ENCODE peak calls at places on chromosomes 11 and 22, in eight cellular contexts. F, S, X, R, K, O, A and J are unnamed samples.

GRCh38 chr11:107696140-107696539 is 15.7 kb downstream of the SLN start:
- DNase-seq in A (no peak), R (peak), O (no peak), S (no peak), X (no peak), K (no peak), F (peak), J (no peak)

GRCh38 chr11:77345621-77346020 is 44.1 kb upstream of the GDPD4 start:
- DNase-seq in K (no peak), S (no peak), A (no peak), R (peak), X (no peak), O (no peak), F (no peak), J (no peak)

GRCh38 chr11:117313828-117314768 is 2.0 kb downstream of the BACE1 start:
- DNase-seq in F (no peak), S (no peak), R (no peak), O (no peak), K (no peak), X (peak), A (no peak), J (no peak)

GRCh38 chr11:11351042-11351586 is 1.9 kb downstream of the CSNK2A3 start:
- DNase-seq in O (no peak), X (no peak), R (no peak), S (no peak), K (no peak), A (no peak), F (no peak), J (no peak)

GRCh38 chr11:58919561-58919960 is 19.7 kb upstream of the GLYATL1 start:
- DNase-seq in A (no peak), O (no peak), R (peak), S (no peak), K (peak), X (no peak), F (no peak), J (no peak)

GRCh38 chr11:42620796-42621195 is 691.0 kb upstream of the API5 start:
- DNase-seq in O (no peak), F (no peak), R (no peak), S (no peak), K (no peak), X (no peak), A (no peak), J (no peak)

GRCh38 chr11:42992594-42992993 is 319.2 kb upstream of the API5 start:
- DNase-seq in K (no peak), A (no peak), S (no peak), X (no peak), O (no peak), R (no peak), F (no peak), J (no peak)

GRCh38 chr11:64360403-64360980 is 1.5 kb downstream of the RPS6KA4 start:
- DNase-seq in A (no peak), R (no peak), O (no peak), F (no peak), S (no peak), X (no peak), K (no peak), J (no peak)

GRCh38 chr11:73579641-73580434 is 18.1 kb downstream of the FAM168A start:
- DNase-seq in R (peak), A (no peak), F (no peak), O (no peak), S (no peak), K (no peak), X (no peak), J (no peak)

DNA sequence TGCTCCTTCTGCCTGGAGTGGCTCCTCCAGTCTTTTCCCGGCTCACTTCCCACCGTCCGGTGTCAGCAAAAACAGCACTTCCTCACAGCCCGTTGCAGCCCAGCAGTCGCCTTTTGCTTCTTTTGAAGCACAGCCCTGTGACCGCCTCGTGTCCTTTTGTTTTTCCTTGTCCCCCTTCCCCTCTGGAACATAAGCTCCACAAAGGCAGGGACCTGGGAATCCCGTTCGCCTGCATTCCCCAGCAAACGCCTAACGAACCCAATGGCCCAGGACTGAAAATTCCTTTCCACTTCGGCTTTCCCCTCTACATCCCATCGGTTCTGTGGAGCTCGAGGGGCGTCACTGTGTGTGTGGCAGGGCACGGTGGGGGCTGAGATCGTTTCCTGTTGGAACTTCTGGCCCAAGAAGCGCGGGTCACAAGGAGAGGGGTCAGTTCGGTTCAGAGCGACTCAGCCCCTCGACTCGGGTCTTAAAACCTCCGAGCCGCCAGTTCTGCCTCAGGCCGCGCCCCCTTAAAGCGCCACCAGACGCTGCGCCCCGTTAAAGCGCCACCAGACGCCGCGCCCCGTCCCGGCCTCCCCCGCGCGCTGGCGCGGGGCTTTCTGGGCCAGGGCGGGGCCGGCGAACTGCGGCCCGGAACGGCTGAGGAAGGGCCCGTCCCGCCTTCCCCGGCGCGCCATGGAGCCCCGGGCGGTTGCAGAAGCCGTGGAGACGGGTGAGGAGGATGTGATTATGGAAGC is 839 bp downstream of the RIC8A start:
- DNase-seq in S (peak), A (peak), K (peak), O (no peak), X (peak), R (peak), F (peak), J (peak)
- TF ChIP-seq POLR2A in S (peak), A (peak), K (no peak), O (peak), X (peak), R (peak), F (peak), J (peak)

DNA sequence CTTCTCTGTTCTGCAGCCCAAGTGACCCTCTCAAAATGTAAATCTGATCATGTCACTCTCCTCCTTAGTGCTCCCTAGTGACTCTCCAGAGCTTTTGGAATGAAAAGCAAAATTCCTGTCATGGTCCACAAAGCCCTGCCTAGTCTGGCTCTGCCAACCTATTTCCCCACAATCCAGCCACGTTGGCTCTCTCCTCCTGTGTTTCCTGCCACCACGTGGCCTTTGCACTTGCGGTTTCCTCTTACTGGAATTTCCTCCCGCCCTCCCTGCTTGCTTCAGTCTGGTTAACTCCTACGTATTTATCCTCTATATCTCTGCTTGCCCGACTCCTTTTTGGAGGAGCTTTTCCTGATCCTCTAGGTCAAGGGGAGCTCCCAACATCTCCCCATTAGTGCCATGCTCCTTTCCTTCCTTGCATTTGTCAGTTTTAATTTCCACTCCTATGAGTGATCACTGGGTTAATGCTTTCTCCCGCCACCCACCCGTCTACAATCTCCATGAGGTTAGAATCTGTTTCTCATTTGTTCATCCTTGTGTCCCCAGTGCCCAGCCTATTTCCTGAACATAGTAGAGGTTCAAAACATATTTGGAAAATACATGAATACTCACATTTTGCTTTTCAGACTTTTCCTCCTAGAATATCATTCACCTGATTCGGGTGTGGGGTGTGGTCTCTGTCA is 11.5 kb downstream of the NNMT start:
- DNase-seq in S (peak), R (peak), F (no peak), O (no peak), A (no peak), K (peak), X (peak), J (peak)
- H3K4me3 ChIP-seq in S (no peak), R (no peak), F (peak), O (no peak), A (peak), K (no peak), X (no peak), J (peak)

GRCh38 chr22:28034760-28035401 is 115.8 kb upstream of the PITPNB start:
- DNase-seq in R (peak), K (peak), A (no peak), X (peak), O (no peak), S (no peak), F (no peak), J (peak)
- TF ChIP-seq POLR2A in R (no peak), K (no peak), A (no peak), X (no peak), O (no peak), S (no peak), F (no peak), J (no peak)

DNA sequence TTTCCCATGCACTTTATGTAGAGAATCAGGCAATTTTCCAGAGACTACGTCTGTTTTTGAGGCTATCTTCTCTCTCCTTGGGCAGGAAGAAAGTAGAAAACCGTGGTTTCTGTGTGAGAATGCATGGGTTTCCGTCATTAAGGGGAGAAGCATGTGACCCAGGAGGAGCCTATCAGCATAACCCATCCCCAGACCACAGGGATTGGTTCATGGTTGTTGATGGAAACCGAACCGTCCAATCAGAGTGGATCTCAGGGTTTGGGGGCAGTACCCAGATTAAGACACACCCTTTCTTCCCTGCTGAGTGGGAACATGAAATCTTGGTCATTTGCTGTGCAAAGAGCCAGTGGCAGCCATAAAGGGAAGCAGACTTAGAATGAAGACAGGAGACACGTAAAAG is 517.8 kb downstream of the MN1 start:
- DNase-seq in O (no peak), K (no peak), R (peak), F (no peak), A (no peak), S (no peak), X (no peak), J (no peak)
- H3K4me3 ChIP-seq in O (no peak), K (no peak), R (no peak), F (no peak), A (no peak), S (no peak), X (no peak), J (no peak)

DNA sequence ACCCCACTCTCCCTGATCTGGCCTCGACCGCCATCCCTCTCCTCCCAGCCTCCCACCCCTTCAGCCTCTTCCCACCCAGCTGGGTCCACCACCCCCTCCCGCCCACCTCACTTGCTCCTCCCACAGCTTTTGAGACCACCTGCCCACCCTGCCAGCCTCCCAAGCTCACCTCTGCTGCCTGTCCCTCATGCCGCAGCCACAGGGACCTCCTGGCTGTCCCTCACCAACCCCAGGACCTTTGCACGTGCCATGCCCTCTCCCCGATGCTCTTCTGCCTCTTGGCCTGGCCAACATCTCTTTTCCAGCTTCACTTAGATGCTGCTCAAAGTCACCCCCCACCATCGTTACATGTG is 6.5 kb downstream of the PNPLA5 start:
- DNase-seq in R (no peak), K (no peak), S (no peak), X (no peak), F (no peak), A (no peak), O (no peak), J (no peak)
- TF ChIP-seq POLR2A in R (no peak), K (no peak), S (no peak), X (no peak), F (no peak), A (no peak), O (no peak), J (no peak)

GRCh38 chr22:46433318-46433717 is 97.8 kb downstream of the TRMU start:
- DNase-seq in K (no peak), S (no peak), F (no peak), R (no peak), X (no peak), A (peak), O (no peak), J (no peak)
- H3K4me3 ChIP-seq in K (no peak), S (no peak), F (no peak), R (no peak), X (no peak), A (no peak), O (no peak), J (no peak)

GRCh38 chr11:119319136-119319701 is 2.3 kb upstream of the MCAM start:
- DNase-seq in S (no peak), A (no peak), R (no peak), F (no peak), K (peak), O (no peak), X (no peak), J (no peak)

GRCh38 chr11:119322360-119322739 is 5.4 kb upstream of the MCAM start:
- DNase-seq in X (no peak), K (no peak), F (no peak), S (no peak), R (no peak), O (no peak), A (peak), J (no peak)

GRCh38 chr11:119322921-119323531 is 6.1 kb upstream of the MCAM start:
- DNase-seq in X (no peak), S (no peak), R (no peak), A (no peak), O (no peak), K (peak), F (no peak), J (peak)

GRCh38 chr11:119319702-119320592 is 3.0 kb upstream of the MCAM start:
- DNase-seq in O (no peak), S (no peak), X (no peak), K (peak), A (no peak), R (no peak), F (no peak), J (no peak)

DNA sequence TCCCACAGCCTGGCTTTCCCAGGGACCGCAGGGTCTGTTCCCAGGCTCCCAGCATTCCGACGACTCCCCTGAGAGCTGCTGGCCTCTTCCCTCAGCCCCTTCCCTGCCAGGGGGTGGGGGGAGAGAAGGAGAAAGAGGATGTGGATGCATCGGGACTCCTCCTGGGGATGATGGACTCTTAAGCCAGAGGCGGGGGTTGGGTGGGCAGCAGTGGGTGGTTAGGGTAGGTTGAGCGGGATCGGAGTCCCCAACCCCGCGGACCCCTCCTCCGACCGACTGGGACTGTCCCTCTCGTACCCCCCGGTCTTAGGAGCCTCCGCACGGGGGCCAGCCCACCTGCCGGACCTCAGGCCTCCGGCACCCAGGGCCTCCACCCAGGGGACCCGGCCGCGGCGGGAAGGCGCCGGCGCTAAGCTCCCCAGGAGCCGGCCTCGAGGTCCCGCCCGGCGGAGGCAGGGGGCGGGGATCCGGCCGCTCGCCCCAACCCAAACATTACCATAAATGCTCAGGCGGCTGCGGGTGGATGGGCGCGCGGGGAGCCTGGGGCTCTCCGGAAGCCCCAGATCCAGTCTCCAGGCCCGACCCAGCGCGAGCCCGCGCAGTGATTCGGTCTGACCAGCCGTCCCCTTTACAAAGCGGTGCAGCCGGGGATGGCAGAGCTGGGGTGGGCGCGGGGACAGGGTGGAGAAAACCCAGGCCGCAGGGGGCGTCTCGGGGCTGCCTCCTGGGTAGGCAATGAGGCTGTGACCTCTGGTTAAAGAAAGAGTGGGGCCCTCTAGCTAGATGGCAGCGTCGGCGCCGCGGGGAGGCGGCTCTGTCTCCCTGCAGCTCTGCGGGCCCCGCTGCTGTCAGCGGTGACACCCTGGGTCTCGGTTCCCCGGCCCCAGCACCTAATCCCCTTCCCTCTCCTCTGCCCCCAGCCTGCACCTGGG is 3.9 kb upstream of the MCAM start:
- DNase-seq in F (peak), S (no peak), K (peak), R (peak), X (no peak), O (no peak), A (peak), J (no peak)
- TF ChIP-seq POLR2A in F (no peak), S (no peak), K (no peak), R (peak), X (no peak), O (peak), A (peak), J (peak)

GRCh38 chr22:46537221-46537945 is at the start of gene CELSR1:
- DNase-seq in S (no peak), R (peak), X (no peak), A (no peak), K (no peak), F (peak), O (no peak), J (no peak)

GRCh38 chr22:46537946-46538815 is 761 bp upstream of the CELSR1 start:
- DNase-seq in S (no peak), O (no peak), R (peak), X (no peak), F (peak), K (no peak), A (no peak), J (no peak)

GRCh38 chr22:46535876-46536558 is 1.4 kb downstream of the CELSR1 start:
- DNase-seq in X (no peak), A (no peak), S (no peak), O (no peak), R (no peak), K (no peak), F (peak), J (no peak)

GRCh38 chr22:46534901-46535630 is 2.4 kb downstream of the CELSR1 start:
- DNase-seq in K (no peak), F (no peak), S (no peak), O (no peak), R (no peak), X (no peak), A (no peak), J (no peak)

DNA sequence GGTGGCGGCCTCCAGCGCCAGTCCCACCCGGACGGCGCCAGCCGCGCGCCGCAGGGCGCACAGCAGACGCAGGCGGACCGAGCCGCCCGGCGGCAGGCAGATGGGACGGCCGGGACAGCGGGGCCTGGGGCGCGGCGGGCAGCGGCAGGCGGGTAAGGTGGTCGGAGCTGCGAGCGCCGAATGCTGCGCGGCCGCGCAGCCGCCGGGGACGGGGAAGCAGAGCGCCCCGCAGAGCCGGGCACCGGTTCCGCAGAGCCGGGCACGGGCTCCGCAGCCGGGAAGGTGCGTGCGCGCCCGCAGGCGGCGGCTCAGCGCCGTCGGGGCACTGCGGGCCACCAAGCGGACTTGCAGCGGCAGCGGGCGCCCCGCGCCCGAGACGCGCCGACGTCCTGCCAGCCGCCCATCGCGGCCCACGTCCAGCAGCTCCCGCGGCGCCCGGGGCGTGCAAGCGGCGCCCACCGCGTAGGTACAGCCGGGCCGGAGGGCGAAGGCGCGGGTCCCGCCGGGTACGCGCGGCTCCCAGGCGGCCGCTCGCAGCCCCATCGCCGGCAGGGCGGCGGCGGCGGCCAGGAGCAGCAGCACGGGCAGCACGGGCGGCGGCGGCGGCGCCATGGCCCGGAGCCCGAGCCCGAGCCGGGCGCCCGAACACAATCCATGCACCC is 730 bp downstream of the CELSR1 start:
- DNase-seq in K (no peak), S (no peak), X (no peak), F (peak), O (no peak), A (no peak), R (no peak), J (no peak)
- H3K4me3 ChIP-seq in K (peak), S (no peak), X (no peak), F (peak), O (peak), A (peak), R (peak), J (no peak)

DNA sequence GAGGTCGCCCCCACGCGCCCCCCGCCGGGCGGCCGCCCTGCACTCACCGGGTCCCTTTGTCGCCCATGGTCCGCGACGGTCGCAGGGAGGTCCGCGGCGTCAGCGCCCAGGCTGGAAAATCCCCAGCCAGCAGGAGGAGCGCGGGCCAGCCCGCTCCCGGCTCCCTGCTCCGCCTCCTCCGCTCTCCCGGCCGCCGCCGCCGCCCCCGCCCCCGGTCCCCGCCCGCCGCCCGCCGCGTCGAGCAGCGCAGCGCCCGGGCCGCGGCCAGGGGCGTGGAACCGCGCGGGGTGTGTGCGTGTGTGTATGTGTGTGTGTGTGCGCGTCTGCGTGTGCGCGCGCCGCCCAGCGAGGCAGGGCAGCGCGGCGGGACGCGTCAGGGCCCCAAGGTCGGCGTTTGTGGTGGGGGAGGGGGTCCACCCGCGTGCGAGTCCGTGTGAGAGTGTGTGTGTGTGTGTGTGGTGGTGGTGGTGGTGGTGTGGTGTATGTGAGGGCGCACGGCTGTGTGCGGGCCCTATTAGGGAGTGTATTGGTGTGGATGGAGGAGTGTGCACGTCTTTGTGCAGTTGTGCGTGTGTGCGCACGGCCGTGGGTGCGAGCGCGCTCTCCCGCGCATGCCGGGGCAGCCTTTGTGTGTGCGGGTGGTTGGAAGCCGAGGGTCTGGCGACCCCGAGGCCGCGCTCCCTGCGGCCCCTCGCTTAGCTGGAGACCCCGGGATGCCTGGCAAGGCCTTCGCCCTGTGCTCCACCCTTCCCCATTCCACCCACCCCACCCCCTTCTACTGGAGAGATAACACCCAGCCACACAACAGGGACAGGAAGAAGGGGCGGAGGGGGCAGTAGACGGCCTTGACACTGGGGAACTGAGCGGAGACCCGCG is at the start of gene ARRB1:
- DNase-seq in S (peak), A (peak), O (no peak), K (peak), X (peak), F (peak), R (no peak), J (peak)
- TF ChIP-seq POLR2A in S (peak), A (peak), O (peak), K (no peak), X (no peak), F (peak), R (peak), J (peak)